ENCODE peak calls at places on chromosome 13, in five cellular contexts. N is left ventricle myocardium inferior, X is lung, E is adrenal gland, S is aorta. C is an unnamed sample.
A peak's percentile ranks its signal among the peaks of the same experiment; 100 is the strongest.

GRCh38 chr13:111114362-111115050 is 604 bp upstream of the ARHGEF7 start:
- DNase-seq in N (peak; percentile 58), X (no peak), E (peak; percentile 40), S (peak; percentile 90), C (no peak)

GRCh38 chr13:101473458-101473857 is 21.0 kb downstream of the ITGBL1 start:
- DNase-seq in N (peak; percentile 32), X (no peak), E (peak; percentile 40), S (no peak), C (no peak)

GRCh38 chr13:70457474-70457873 is 349.2 kb upstream of the KLHL1 start:
- DNase-seq in N (no peak), X (no peak), E (no peak), S (no peak), C (no peak)

GRCh38 chr13:79491715-79492114 is 10.8 kb downstream of the NDFIP2 start:
- DNase-seq in N (no peak), X (no peak), E (no peak), S (no peak), C (no peak)

GRCh38 chr13:99426426-99426825 is 74.8 kb upstream of the TM9SF2 start:
- DNase-seq in N (no peak), X (no peak), E (no peak), S (no peak), C (no peak)

GRCh38 chr13:96821971-96822370 is 172.3 kb downstream of the OXGR1 start:
- DNase-seq in N (no peak), X (no peak), E (no peak), S (no peak), C (no peak)

GRCh38 chr13:73273737-73274136 is 214.9 kb downstream of the KLF5 start:
- DNase-seq in N (no peak), X (no peak), E (no peak), S (no peak), C (no peak)

GRCh38 chr13:75327132-75327505 is 154.8 kb downstream of the TBC1D4 start:
- DNase-seq in N (no peak), X (no peak), E (no peak), S (no peak), C (no peak)

GRCh38 chr13:96817336-96817941 is 176.8 kb downstream of the OXGR1 start:
- DNase-seq in N (no peak), X (no peak), E (no peak), S (no peak), C (no peak)

GRCh38 chr13:76693086-76693485 is 193.1 kb downstream of the KCTD12 start:
- DNase-seq in N (no peak), X (no peak), E (no peak), S (no peak), C (no peak)

GRCh38 chr13:95155504-95155903 is 145.7 kb downstream of the ABCC4 start:
- DNase-seq in N (no peak), X (no peak), E (no peak), S (no peak), C (no peak)

GRCh38 chr13:24195626-24196025 is 35.1 kb downstream of the SPATA13 start:
- DNase-seq in N (no peak), X (no peak), E (no peak), S (no peak), C (no peak)

GRCh38 chr13:43489168-43489730 is 297.5 kb downstream of the ENOX1 start:
- DNase-seq in N (peak; percentile 18), X (no peak), E (no peak), S (no peak), C (peak; percentile 18)

GRCh38 chr13:43484432-43485225 is 302.1 kb downstream of the ENOX1 start:
- DNase-seq in N (no peak), X (no peak), E (peak; percentile 31), S (no peak), C (no peak)

GRCh38 chr13:43487885-43488284 is 298.9 kb downstream of the ENOX1 start:
- DNase-seq in N (no peak), X (no peak), E (no peak), S (no peak), C (no peak)

GRCh38 chr13:43492281-43492680 is 294.5 kb downstream of the ENOX1 start:
- DNase-seq in N (no peak), X (no peak), E (no peak), S (no peak), C (no peak)

DNA sequence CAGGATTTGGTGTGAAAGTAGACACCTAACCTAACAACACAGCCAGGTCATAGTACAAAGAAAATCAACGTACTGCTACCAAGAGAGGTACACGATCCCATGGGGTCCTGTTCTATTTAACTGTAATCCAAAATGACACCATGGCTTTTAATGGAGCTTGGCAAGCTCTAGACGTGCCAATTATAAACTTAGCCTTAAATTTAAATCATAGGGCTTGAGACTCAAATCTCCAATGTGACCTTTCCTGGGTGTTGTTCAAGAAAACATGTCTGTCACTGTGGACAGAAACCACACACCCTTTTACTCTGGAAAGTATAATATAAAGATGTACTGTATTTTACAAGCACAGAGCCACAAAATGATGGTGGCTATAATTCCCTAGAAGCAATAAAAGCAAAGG is 299.3 kb downstream of the ENOX1 start:
- DNase-seq in N (no peak), X (no peak), E (no peak), S (no peak), C (no peak)
- H3K27me3 ChIP-seq in N (no peaks in the 10 kb centered on the region), X (no peaks in the 10 kb centered on the region), E (no peaks in the 10 kb centered on the region), S (no peaks in the 10 kb centered on the region), C (no peaks in the 10 kb centered on the region)

GRCh38 chr13:105597573-105597972 is 937.9 kb downstream of the EFNB2 start:
- DNase-seq in N (no peak), X (no peak), E (no peak), S (no peak), C (no peak)

GRCh38 chr13:105603283-105603682 is 932.2 kb downstream of the EFNB2 start:
- DNase-seq in N (no peak), X (no peak), E (no peak), S (no peak), C (no peak)

GRCh38 chr13:105598551-105598950 is 936.9 kb downstream of the EFNB2 start:
- DNase-seq in N (no peak), X (no peak), E (no peak), S (no peak), C (no peak)

GRCh38 chr13:105599477-105600037 is 935.9 kb downstream of the EFNB2 start:
- DNase-seq in N (no peak), X (no peak), E (no peak), S (no peak), C (no peak)
- H3K4me1 ChIP-seq in N (no peaks in the 10 kb centered on the region), X (no peaks in the 10 kb centered on the region), E (no peaks in the 10 kb centered on the region), S (no peaks in the 10 kb centered on the region), C (no peaks in the 10 kb centered on the region)

GRCh38 chr13:19266979-19267378 is 85.4 kb upstream of the TUBA3C start:
- DNase-seq in N (no peak), X (no peak), E (no peak), S (no peak), C (no peak)

GRCh38 chr13:19267746-19268145 is 86.1 kb upstream of the TUBA3C start:
- DNase-seq in N (no peak), X (no peak), E (no peak), S (no peak), C (no peak)

GRCh38 chr13:19268331-19268730 is 86.7 kb upstream of the TUBA3C start:
- DNase-seq in N (no peak), X (no peak), E (no peak), S (no peak), C (no peak)

DNA sequence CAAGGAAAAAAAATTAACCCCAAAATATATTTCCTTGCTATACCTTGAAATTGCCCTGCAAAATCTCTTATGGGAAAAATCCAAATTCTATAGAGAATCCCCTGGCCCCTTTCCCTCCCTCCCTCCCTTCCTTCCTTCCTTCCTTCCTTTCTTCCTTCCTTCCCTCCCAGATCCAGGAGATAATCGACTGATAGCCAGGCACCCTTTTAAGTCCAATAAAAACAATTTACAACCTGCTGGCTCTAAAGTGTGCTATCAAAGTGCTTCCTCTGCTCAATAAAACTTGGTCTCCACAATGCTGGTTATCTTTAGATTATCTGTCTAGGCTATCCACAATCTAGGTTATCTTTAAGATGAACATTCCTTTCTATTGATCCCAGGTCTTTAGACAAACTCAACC is 83.1 kb upstream of the TUBA3C start:
- DNase-seq in N (no peak), X (no peak), E (no peak), S (no peak), C (no peak)
- H3K27me3 ChIP-seq in N (peaks cover 6% of the 10 kb centered on the region), X (no peaks in the 10 kb centered on the region), E (no peaks in the 10 kb centered on the region), S (no peaks in the 10 kb centered on the region), C (no peaks in the 10 kb centered on the region)

DNA sequence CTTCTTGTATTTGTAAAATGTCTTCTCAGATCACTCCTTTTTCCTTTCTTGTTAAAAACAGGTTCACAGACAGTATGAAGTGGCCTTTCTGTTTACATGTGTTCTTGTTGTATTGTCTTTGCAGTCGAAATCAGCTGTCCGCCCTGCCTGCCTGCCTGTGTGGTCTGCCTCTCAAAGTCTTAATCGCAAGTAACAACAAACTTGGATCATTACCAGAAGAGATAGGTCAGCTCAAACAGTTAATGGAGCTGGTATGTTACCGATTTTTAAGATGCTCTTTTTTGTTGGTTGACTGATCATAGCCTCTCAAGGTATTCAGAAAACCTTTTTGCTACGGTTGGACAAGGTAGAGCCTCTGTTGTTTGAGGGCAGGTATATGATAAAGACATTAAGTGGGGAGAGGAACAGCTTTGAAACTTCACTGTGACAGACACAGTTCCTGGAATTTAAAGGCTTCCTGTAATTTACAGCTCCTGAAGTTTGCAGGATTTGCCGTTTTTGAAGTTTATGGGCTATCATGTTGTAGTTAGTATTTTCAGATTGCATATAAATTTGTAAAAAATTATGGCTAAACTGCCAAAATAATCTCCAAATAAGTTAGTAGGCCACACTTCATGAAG is 116.0 kb downstream of the LRCH1 start:
- DNase-seq in N (no peak), X (no peak), E (no peak), S (no peak), C (no peak)
- H3K4me1 ChIP-seq in N (peaks cover 74% of the 10 kb centered on the region), X (peaks cover 7% of the 10 kb centered on the region), E (peaks cover 33% of the 10 kb centered on the region), S (peaks cover 4% of the 10 kb centered on the region), C (peaks cover 5% of the 10 kb centered on the region)

GRCh38 chr13:25353344-25353743 is 18.4 kb upstream of the ATP8A2 start:
- DNase-seq in N (no peak), X (no peak), E (no peak), S (no peak), C (no peak)
- H3K27me3 ChIP-seq in N (peaks cover 35% of the 10 kb centered on the region), X (no peaks in the 10 kb centered on the region), E (peaks cover 6% of the 10 kb centered on the region), S (no peaks in the 10 kb centered on the region), C (no peaks in the 10 kb centered on the region)

GRCh38 chr13:33263484-33263883 is 22.1 kb downstream of the STARD13 start:
- DNase-seq in N (no peak), X (no peak), E (no peak), S (no peak), C (no peak)

GRCh38 chr13:33265607-33266006 is 19.9 kb downstream of the STARD13 start:
- DNase-seq in N (no peak), X (no peak), E (no peak), S (no peak), C (no peak)

GRCh38 chr13:33263976-33264619 is 21.5 kb downstream of the STARD13 start:
- DNase-seq in N (no peak), X (no peak), E (no peak), S (no peak), C (no peak)

GRCh38 chr13:33265133-33265532 is 20.4 kb downstream of the STARD13 start:
- DNase-seq in N (no peak), X (no peak), E (no peak), S (no peak), C (no peak)

DNA sequence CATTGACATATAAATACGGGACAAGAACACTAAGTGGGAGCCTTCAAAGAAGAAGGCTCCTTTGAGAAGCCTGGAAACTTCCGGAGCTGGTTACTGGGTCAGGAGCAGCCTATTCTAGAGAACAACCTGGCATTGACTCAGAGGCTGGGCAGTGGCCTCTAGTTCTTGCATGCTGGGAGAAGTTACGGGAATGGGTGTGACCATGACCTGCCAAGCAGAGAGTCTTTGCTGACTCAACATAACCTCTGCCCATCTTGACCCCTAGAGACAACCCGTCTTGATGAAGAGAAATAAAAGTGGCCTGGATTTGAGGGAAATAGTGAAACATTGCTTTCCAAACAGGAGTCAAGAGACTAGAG is 21.0 kb downstream of the STARD13 start:
- DNase-seq in N (no peak), X (no peak), E (peak; percentile 83), S (no peak), C (peak; percentile 38)
- H3K4me1 ChIP-seq in N (peaks cover 98% of the 10 kb centered on the region), X (peaks cover 25% of the 10 kb centered on the region), E (peaks cover 51% of the 10 kb centered on the region), S (no peaks in the 10 kb centered on the region), C (no peaks in the 10 kb centered on the region)

C was measured in colonic mucosa.